ENCODE peak calls at places on chromosomes 2 and 18, in five cellular contexts. Q is mesenchymal stem cell; F is thoracic aorta; G is right cardiac atrium; A is CD8-positive, alpha-beta memory T cell. M is an unnamed sample.

GRCh38 chr2:71597749-71598148 is 144.4 kb downstream of the DYSF start:
- DNase-seq in G (no peak), Q (no peak), A (no peak), F (no peak), M (no peak)

GRCh38 chr2:200968735-200969134 is 5.3 kb upstream of the ORC2 start:
- DNase-seq in F (no peak), A (no peak), Q (no peak), G (no peak), M (no peak)

GRCh38 chr2:168954256-168954655 is 53.2 kb downstream of the G6PC2 start:
- DNase-seq in G (no peak), A (no peak), Q (no peak), F (no peak), M (no peak)

GRCh38 chr18:37393221-37393828 is 172.3 kb downstream of the CELF4 start:
- DNase-seq in A (no peak), Q (no peak), F (no peak), G (no peak), M (no peak)

GRCh38 chr2:122098301-122098700 is 342.9 kb downstream of the TSN start:
- DNase-seq in Q (no peak), A (no peak), G (no peak), F (no peak), M (no peak)

GRCh38 chr2:218354850-218355443 is 1.7 kb upstream of the CATIP start:
- DNase-seq in Q (no peak), A (no peak), F (no peak), G (no peak), M (no peak)

GRCh38 chr2:169670215-169670651 is 24.0 kb downstream of the CFAP210 start:
- DNase-seq in A (no peak), G (no peak), Q (peak; percentile 32), F (no peak), M (no peak)

GRCh38 chr2:119290859-119291587 is 67.4 kb downstream of the STEAP3 start:
- DNase-seq in F (no peak), Q (peak; percentile 59), A (no peak), G (peak; percentile 89), M (peak; percentile 64)

GRCh38 chr2:237148624-237149023 is 62.9 kb downstream of the COPS8 start:
- DNase-seq in G (no peak), A (no peak), Q (no peak), F (no peak), M (no peak)

GRCh38 chr2:77839102-77839501 is 316.9 kb upstream of the LRRTM4 start:
- DNase-seq in F (no peak), A (no peak), Q (no peak), G (no peak), M (no peak)

GRCh38 chr18:23540867-23541266 is 37.6 kb downstream of the RMC1 start:
- DNase-seq in F (no peak), A (no peak), G (no peak), Q (peak; percentile 80), M (no peak)

GRCh38 chr2:234565842-234566619 is 69.2 kb upstream of the ARL4C start:
- DNase-seq in A (no peak), G (no peak), Q (no peak), F (no peak), M (no peak)

GRCh38 chr2:210515911-210516310 is 39.4 kb upstream of the LANCL1 start:
- DNase-seq in F (no peak), A (no peak), G (no peak), Q (no peak), M (no peak)

GRCh38 chr2:238906936-238907716 is 59.2 kb downstream of the TWIST2 start:
- DNase-seq in A (no peak), G (peak; percentile 25), Q (no peak), F (no peak), M (no peak)

GRCh38 chr2:15582645-15583340 is 8.9 kb upstream of the DDX1 start:
- DNase-seq in Q (no peak), G (no peak), F (no peak), A (no peak), M (no peak)

GRCh38 chr18:33720133-33720532 is 142.1 kb downstream of the ASXL3 start:
- DNase-seq in F (no peak), A (no peak), G (no peak), Q (peak; percentile 88), M (no peak)

GRCh38 chr2:222264791-222265320 is 33.9 kb downstream of the PAX3 start:
- DNase-seq in G (no peak), F (no peak), A (no peak), Q (no peak), M (no peak)

GRCh38 chr18:70627100-70627802 is 338.4 kb downstream of the SOCS6 start:
- DNase-seq in Q (no peak), G (no peak), A (no peak), F (no peak), M (no peak)

GRCh38 chr18:10122116-10122515 is 208.3 kb downstream of the VAPA start:
- DNase-seq in A (no peak), G (no peak), F (no peak), Q (peak; percentile 90), M (no peak)

GRCh38 chr2:190791347-190791982 is 89.2 kb upstream of the GLS start:
- DNase-seq in G (peak; percentile 67), F (peak; percentile 13), Q (peak; percentile 84), A (no peak), M (no peak)

GRCh38 chr18:8389391-8390340 is 219.6 kb upstream of the RAB12 start:
- DNase-seq in G (peak; percentile 80), Q (peak; percentile 71), A (peak; percentile 14), F (no peak), M (peak; percentile 84)

GRCh38 chr2:38013158-38013752 is 62.7 kb downstream of the CYP1B1 start:
- DNase-seq in G (no peak), Q (peak; percentile 46), F (no peak), A (no peak), M (no peak)

GRCh38 chr2:191864623-191865521 is 18.0 kb upstream of the CAVIN2 start:
- DNase-seq in G (no peak), A (no peak), Q (peak; percentile 75), F (no peak), M (no peak)

GRCh38 chr2:29130295-29130694 is 15.1 kb downstream of the CLIP4 start:
- DNase-seq in Q (peak; percentile 84), G (peak; percentile 1), F (no peak), A (no peak), M (no peak)

GRCh38 chr2:168703926-168704325 is 98.5 kb upstream of the NOSTRIN start:
- DNase-seq in Q (no peak), F (no peak), G (no peak), A (no peak), M (no peak)

GRCh38 chr2:4588606-4589005 is 885.2 kb downstream of the DCDC2C start:
- DNase-seq in G (no peak), A (no peak), F (no peak), Q (no peak), M (no peak)

GRCh38 chr2:99571609-99572344 is 82.0 kb upstream of the REV1 start:
- DNase-seq in F (no peak), A (no peak), G (no peak), Q (no peak), M (no peak)

GRCh38 chr18:35030234-35030989 is 10.8 kb upstream of the MAPRE2 start:
- DNase-seq in Q (no peak), A (no peak), F (no peak), G (no peak), M (no peak)

GRCh38 chr2:105788670-105789290 is 44.1 kb downstream of the NCK2 start:
- DNase-seq in A (no peak), Q (no peak), G (no peak), F (no peak), M (no peak)
- H3K4me1 ChIP-seq in A (peaks cover 97% of the 10 kb centered on the region), Q (peaks cover 12% of the 10 kb centered on the region), G (peaks cover 24% of the 10 kb centered on the region), F (peaks cover 34% of the 10 kb centered on the region), M (no peaks in the 10 kb centered on the region)

DNA sequence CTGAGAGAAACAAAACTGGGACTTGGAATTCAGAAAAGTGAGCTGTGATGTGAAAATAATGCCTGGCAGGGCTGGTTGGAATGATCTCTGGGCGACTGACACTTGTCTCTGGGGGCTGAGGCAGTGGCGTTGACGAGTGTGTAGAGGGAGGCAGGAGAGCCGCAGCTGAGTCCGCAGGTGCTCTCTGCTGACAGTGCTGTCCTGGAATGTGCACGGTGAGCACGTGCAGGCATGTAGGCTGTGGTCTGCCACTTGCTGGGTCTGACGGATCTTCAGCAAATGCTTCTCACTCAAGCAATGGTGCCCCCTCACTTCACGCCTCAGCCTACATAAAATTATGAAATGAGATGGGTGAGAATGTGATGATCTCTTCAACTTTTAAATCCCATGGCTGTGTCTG is 38.5 kb upstream of the ATP9B start:
- DNase-seq in A (no peak), F (no peak), G (no peak), Q (no peak), M (no peak)
- H3K4me1 ChIP-seq in A (no peaks in the 10 kb centered on the region), F (no peaks in the 10 kb centered on the region), G (no peaks in the 10 kb centered on the region), Q (peaks cover 1% of the 10 kb centered on the region), M (no peaks in the 10 kb centered on the region)

GRCh38 chr2:120765911-120766757 is 30.5 kb downstream of the GLI2 start:
- DNase-seq in F (peak; percentile 36), A (no peak), G (peak; percentile 96), Q (peak; percentile 99), M (peak; percentile 44)
- H3K4me1 ChIP-seq in F (peaks cover 3% of the 10 kb centered on the region), A (no peaks in the 10 kb centered on the region), G (peaks cover 7% of the 10 kb centered on the region), Q (peaks cover 39% of the 10 kb centered on the region), M (no peaks in the 10 kb centered on the region)

GRCh38 chr2:61015971-61016370 is 1.5 kb upstream of the PEX13 start:
- DNase-seq in G (no peak), Q (no peak), F (no peak), A (no peak), M (no peak)
- H3K4me1 ChIP-seq in G (no peaks in the 10 kb centered on the region), Q (peaks cover 3% of the 10 kb centered on the region), F (peaks cover 23% of the 10 kb centered on the region), A (peaks cover 15% of the 10 kb centered on the region), M (no peaks in the 10 kb centered on the region)

M was measured in pancreas.